ENCODE peak calls at places on chromosomes 3 and 15, in five cellular contexts. G is GM13977; Y is activated CD8-positive, alpha-beta T cell treated with anti-CD3 and anti-CD28 coated beads for 36 hours; J is GM10248; P is astrocyte. H is an unnamed sample.

GRCh38 chr15:47733085-47733484 is 15.8 kb downstream of the SEMA6D start:
- DNase-seq in G (no peak), Y (no peak), J (no peak), P (no peak), H (no peak)

GRCh38 chr15:72964135-72964534 is 88.1 kb upstream of the NEO1 start:
- DNase-seq in G (no peak), Y (no peak), J (no peak), P (no peak), H (no peak)

GRCh38 chr15:92462771-92463170 is 69.1 kb downstream of the ST8SIA2 start:
- DNase-seq in G (no peak), Y (no peak), J (no peak), P (peak; percentile 21), H (no peak)

GRCh38 chr15:100879461-100880138 is at the start of gene ALDH1A3:
- DNase-seq in G (peak; percentile 74), Y (peak; percentile 12), J (peak; percentile 34), P (peak; percentile 43), H (no peak)

GRCh38 chr15:99275061-99275460 is 23.8 kb downstream of the LRRC28 start:
- DNase-seq in G (no peak), Y (no peak), J (no peak), P (no peak), H (no peak)

GRCh38 chr15:101459579-101460300 is 29.8 kb downstream of the PCSK6 start:
- DNase-seq in G (no peak), Y (no peak), J (no peak), P (no peak), H (no peak)

GRCh38 chr3:14525685-14526631 is 14.2 kb downstream of the GRIP2 start:
- DNase-seq in G (no peak), Y (no peak), J (no peak), P (peak; percentile 36), H (peak; percentile 18)

GRCh38 chr15:67198157-67198754 is 56.2 kb downstream of the AAGAB start:
- DNase-seq in G (no peak), Y (no peak), J (no peak), P (no peak), H (no peak)

GRCh38 chr3:98646680-98647079 is 53.3 kb upstream of the CPOX start:
- DNase-seq in G (no peak), Y (no peak), J (no peak), P (no peak), H (no peak)

GRCh38 chr3:33883538-33884203 is 85.2 kb downstream of the PDCD6IP start:
- DNase-seq in G (peak; percentile 47), Y (peak; percentile 5), J (peak; percentile 45), P (no peak), H (no peak)

GRCh38 chr3:49882182-49882581 is 12.5 kb upstream of the CAMKV start:
- DNase-seq in G (no peak), Y (no peak), J (no peak), P (no peak), H (no peak)

GRCh38 chr15:69723404-69724097 is 270.9 kb downstream of the RPLP1 start:
- DNase-seq in G (no peak), Y (no peak), J (no peak), P (no peak), H (no peak)
- TF ChIP-seq CTCF in G (no peak), Y (no peak), J (no peak), P (no peak), H (no peak)

GRCh38 chr15:57861805-57862586 is 155.5 kb downstream of the POLR2M start:
- DNase-seq in G (no peak), Y (no peak), J (no peak), P (peak; percentile 84), H (peak; percentile 65)

GRCh38 chr15:57867970-57868791 is 161.7 kb downstream of the POLR2M start:
- DNase-seq in G (no peak), Y (peak; percentile 7), J (no peak), P (no peak), H (no peak)

GRCh38 chr15:57862761-57863160 is 156.2 kb downstream of the POLR2M start:
- DNase-seq in G (no peak), Y (no peak), J (no peak), P (no peak), H (no peak)

GRCh38 chr15:57866149-57866736 is 159.7 kb downstream of the POLR2M start:
- DNase-seq in G (peak; percentile 40), Y (peak; percentile 78), J (peak; percentile 45), P (no peak), H (no peak)

DNA sequence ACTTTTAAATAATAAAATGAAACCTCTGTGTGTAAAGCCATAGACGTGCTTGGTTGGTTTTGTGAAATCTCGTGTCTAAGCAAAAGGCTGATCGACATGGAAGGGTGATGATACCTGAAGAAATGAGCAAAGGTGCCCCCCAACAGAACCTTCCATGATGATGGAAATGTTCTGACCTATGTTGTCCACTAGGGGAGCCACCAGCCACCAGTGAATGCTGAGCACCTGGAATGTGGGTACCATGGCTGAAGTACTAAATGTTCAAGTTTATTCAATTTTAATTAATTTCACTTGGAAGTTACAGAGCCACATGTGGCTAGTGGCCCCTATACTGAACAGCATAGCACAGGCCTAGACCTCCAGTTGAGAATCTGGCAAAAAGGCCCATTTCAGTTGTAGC is 158.8 kb downstream of the POLR2M start:
- DNase-seq in G (no peak), Y (peak; percentile 7), J (peak; percentile 14), P (no peak), H (no peak)
- TF ChIP-seq CTCF in G (peak; percentile 48), Y (no peak), J (peak; percentile 37), P (peak; percentile 32), H (peak; percentile 56)

DNA sequence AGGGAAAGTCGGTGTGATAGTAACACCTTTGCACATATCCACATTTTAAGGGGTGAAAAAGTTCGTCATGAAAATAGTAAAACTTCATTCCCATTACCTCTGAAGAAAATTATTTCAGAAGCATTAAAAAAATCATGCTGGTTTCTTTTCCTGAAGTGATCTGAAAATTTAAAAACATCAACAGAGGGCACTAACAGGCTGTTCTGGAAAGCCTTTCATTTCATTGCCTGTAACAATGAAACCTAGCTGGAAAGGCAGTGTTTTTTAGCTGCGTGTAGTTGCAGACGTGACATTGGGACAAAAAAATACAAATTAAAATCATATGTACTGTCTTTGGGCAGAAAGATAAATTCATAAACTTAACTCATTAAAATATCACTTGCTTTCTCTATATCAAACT is 993.8 kb downstream of the GBE1 start:
- DNase-seq in G (no peak), Y (no peak), J (no peak), P (no peak), H (no peak)
- TF ChIP-seq CTCF in G (no peak), Y (no peak), J (no peak), P (no peak), H (no peak)

GRCh38 chr3:30751610-30752299 is 142.7 kb downstream of the GADL1 start:
- DNase-seq in G (peak; percentile 11), Y (peak; percentile 83), J (peak; percentile 9), P (peak; percentile 26), H (no peak)
- TF ChIP-seq CTCF in G (peak; percentile 30), Y (peak; percentile 75), J (peak; percentile 24), P (peak; percentile 51), H (peak; percentile 49)

GRCh38 chr15:58070801-58071418 is 5.4 kb upstream of the ALDH1A2 start:
- DNase-seq in G (peak; percentile 29), Y (peak; percentile 61), J (peak; percentile 10), P (peak; percentile 5), H (no peak)
- TF ChIP-seq CTCF in G (peak; percentile 83), Y (peak; percentile 95), J (peak; percentile 80), P (peak; percentile 98), H (peak; percentile 91)

H was measured in BJ.